ENCODE peak calls at places on chromosomes 6 and 20, in five cellular contexts. D is Peyer's patch, J is fibroblast of pulmonary artery, G is body of pancreas, K is endodermal cell. R is an unnamed sample.

GRCh38 chr20:46872315-46873211 is 22.1 kb upstream of the EYA2 start:
- DNase-seq in G (peak), K (no peak), D (no peak), J (peak), R (no peak)

GRCh38 chr20:22995923-22996322 is 39.2 kb upstream of the SSTR4 start:
- DNase-seq in J (no peak), G (no peak), D (no peak), K (no peak), R (no peak)

GRCh38 chr20:25407311-25408169 is at the start of gene GINS1:
- DNase-seq in J (peak), G (peak), D (peak), K (peak), R (peak)

GRCh38 chr6:89079611-89080213 is 839 bp upstream of the PNRC1 start:
- DNase-seq in D (peak), K (peak), G (peak), J (peak), R (peak)

GRCh38 chr6:150491131-150491795 is 108.4 kb upstream of the PLEKHG1 start:
- DNase-seq in G (no peak), J (peak), D (no peak), K (no peak), R (peak)

GRCh38 chr6:19472168-19472567 is 365.0 kb upstream of the ID4 start:
- DNase-seq in D (no peak), J (peak), G (no peak), K (no peak), R (peak)

GRCh38 chr6:78810146-78810545 is 57.2 kb upstream of the IRAK1BP1 start:
- DNase-seq in K (peak), D (no peak), J (peak), G (no peak), R (peak)

GRCh38 chr20:46010491-46011405 is 2.0 kb downstream of the MMP9 start:
- DNase-seq in J (no peak), D (no peak), K (no peak), G (no peak), R (peak)

GRCh38 chr6:73476722-73477121 is 15.2 kb downstream of the MTO1 start:
- DNase-seq in D (no peak), K (no peak), J (no peak), G (no peak), R (no peak)

GRCh38 chr20:24100370-24101011 is 111.9 kb upstream of the GGTLC1 start:
- DNase-seq in J (peak), K (peak), D (no peak), G (peak), R (peak)

GRCh38 chr6:20291764-20292227 is 79.5 kb upstream of the MBOAT1 start:
- DNase-seq in G (peak), D (peak), K (peak), J (peak), R (peak)

GRCh38 chr6:80438728-80439127 is 332.3 kb downstream of the BCKDHB start:
- DNase-seq in G (no peak), D (no peak), J (peak), K (no peak), R (peak)

GRCh38 chr6:21850682-21851081 is 257.1 kb downstream of the SOX4 start:
- DNase-seq in K (no peak), D (no peak), G (no peak), J (no peak), R (no peak)

GRCh38 chr20:39877792-39878191 is 811.2 kb downstream of the MAFB start:
- DNase-seq in G (no peak), K (no peak), D (no peak), J (no peak), R (no peak)

GRCh38 chr6:113909224-113909856 is 52.2 kb downstream of the MARCKS start:
- DNase-seq in K (no peak), J (peak), D (no peak), G (no peak), R (peak)

GRCh38 chr6:138959521-138959920 is 28.5 kb downstream of the REPS1 start:
- DNase-seq in J (peak), K (no peak), G (no peak), D (no peak), R (peak)

GRCh38 chr6:30555428-30556005 is 772 bp downstream of the GNL1 start:
- DNase-seq in J (peak), K (peak), G (peak), D (peak), R (peak)

GRCh38 chr6:4055420-4056041 is 23.4 kb downstream of the FAM217A start:
- DNase-seq in J (peak), G (peak), K (no peak), D (no peak), R (peak)

GRCh38 chr6:39381535-39382140 is 59.1 kb upstream of the KCNK16 start:
- DNase-seq in D (no peak), G (no peak), K (no peak), J (no peak), R (no peak)

GRCh38 chr6:56802570-56802969 is 152.3 kb upstream of the BEND6 start:
- DNase-seq in K (no peak), J (peak), G (no peak), D (no peak), R (peak)
- H3K4me3 ChIP-seq in K (no peak), J (no peak), G (no peak), D (no peak), R (no peak)

GRCh38 chr6:129671442-129672344 is 38.3 kb downstream of the ARHGAP18 start:
- DNase-seq in J (no peak), K (no peak), G (no peak), D (no peak), R (no peak)
- TF ChIP-seq CTCF in J (no peak), K (peak), G (no peak), D (peak), R (no peak)

DNA sequence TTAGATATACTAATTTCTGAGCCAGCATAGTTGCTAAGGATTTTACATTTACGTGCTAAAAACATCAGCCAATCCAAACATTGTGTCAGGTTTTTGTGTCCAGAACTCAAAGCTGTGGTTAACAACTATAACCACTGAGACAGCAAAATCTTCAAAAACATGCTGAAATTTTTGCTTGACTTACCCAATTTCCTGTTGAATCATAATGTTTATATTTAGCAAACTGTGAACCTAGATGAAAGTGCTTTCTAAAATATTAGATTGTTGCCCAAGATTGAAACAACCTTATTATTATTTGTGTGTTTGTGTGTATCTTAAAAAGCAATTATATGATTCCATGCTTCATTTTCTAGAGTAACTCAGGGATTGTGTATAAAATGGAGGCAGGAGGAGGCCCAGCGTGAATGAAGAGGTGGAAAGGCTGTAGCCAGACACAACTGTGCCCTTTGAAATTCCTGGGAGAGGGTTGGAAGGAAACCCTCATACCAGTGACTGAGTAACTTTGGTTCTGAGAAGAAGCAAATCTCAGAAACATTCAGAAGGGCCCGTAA is 48.0 kb downstream of the ARMC2 start:
- DNase-seq in J (peak), D (no peak), K (no peak), G (no peak), R (peak)
- H3K4me3 ChIP-seq in J (no peak), D (no peak), K (no peak), G (no peak), R (no peak)

GRCh38 chr20:48582361-48582991 is 245.3 kb downstream of the PREX1 start:
- DNase-seq in G (no peak), J (no peak), K (no peak), D (no peak), R (no peak)

GRCh38 chr20:48574383-48574782 is 253.4 kb downstream of the PREX1 start:
- DNase-seq in K (peak), J (peak), G (no peak), D (no peak), R (no peak)

GRCh38 chr20:48581167-48581566 is 246.6 kb downstream of the PREX1 start:
- DNase-seq in D (no peak), K (no peak), G (no peak), J (no peak), R (no peak)

GRCh38 chr20:48577557-48577956 is 250.2 kb downstream of the PREX1 start:
- DNase-seq in G (no peak), D (no peak), K (no peak), J (no peak), R (no peak)

GRCh38 chr20:48578397-48579098 is 249.3 kb downstream of the PREX1 start:
- DNase-seq in D (no peak), J (no peak), K (no peak), G (no peak), R (no peak)
- TF ChIP-seq CTCF in D (no peak), J (no peak), K (peak), G (no peak), R (no peak)

GRCh38 chr6:144659202-144659731 is 374.1 kb downstream of the UTRN start:
- DNase-seq in D (no peak), G (peak), J (peak), K (peak), R (no peak)

GRCh38 chr6:144660545-144660944 is 375.4 kb downstream of the UTRN start:
- DNase-seq in J (no peak), K (no peak), G (no peak), D (no peak), R (no peak)

GRCh38 chr6:144662812-144663211 is 377.7 kb downstream of the UTRN start:
- DNase-seq in G (no peak), J (no peak), D (no peak), K (no peak), R (peak)

GRCh38 chr6:144659735-144660246 is 374.7 kb downstream of the UTRN start:
- DNase-seq in G (no peak), K (no peak), D (no peak), J (no peak), R (no peak)

GRCh38 chr6:144661101-144661806 is 376.1 kb downstream of the UTRN start:
- DNase-seq in J (no peak), G (no peak), D (no peak), K (peak), R (peak)
- H3K4me3 ChIP-seq in J (no peak), G (no peak), D (no peak), K (peak), R (no peak)

GRCh38 chr20:31515072-31515774 is 981 bp downstream of the HM13 start:
- DNase-seq in J (no peak), G (no peak), K (no peak), D (no peak), R (no peak)

GRCh38 chr20:31516166-31516565 is 1.9 kb downstream of the HM13 start:
- DNase-seq in D (no peak), G (no peak), J (no peak), K (no peak), R (no peak)

GRCh38 chr20:31515775-31516107 is 1.5 kb downstream of the HM13 start:
- DNase-seq in K (no peak), G (peak), D (no peak), J (no peak), R (no peak)

GRCh38 chr20:31516651-31517050 is 2.4 kb downstream of the HM13 start:
- DNase-seq in D (no peak), J (no peak), K (no peak), G (no peak), R (no peak)

GRCh38 chr20:31517373-31517772 is 3.1 kb downstream of the HM13 start:
- DNase-seq in K (peak), J (peak), G (peak), D (no peak), R (peak)
- TF ChIP-seq CTCF in K (peak), J (peak), G (no peak), D (no peak), R (peak)

GRCh38 chr20:34385464-34385863 is 22.4 kb downstream of the ITCH start:
- DNase-seq in K (no peak), J (no peak), D (no peak), G (no peak), R (no peak)
- H3K4me3 ChIP-seq in K (no peak), J (no peak), D (no peak), G (no peak), R (no peak)

DNA sequence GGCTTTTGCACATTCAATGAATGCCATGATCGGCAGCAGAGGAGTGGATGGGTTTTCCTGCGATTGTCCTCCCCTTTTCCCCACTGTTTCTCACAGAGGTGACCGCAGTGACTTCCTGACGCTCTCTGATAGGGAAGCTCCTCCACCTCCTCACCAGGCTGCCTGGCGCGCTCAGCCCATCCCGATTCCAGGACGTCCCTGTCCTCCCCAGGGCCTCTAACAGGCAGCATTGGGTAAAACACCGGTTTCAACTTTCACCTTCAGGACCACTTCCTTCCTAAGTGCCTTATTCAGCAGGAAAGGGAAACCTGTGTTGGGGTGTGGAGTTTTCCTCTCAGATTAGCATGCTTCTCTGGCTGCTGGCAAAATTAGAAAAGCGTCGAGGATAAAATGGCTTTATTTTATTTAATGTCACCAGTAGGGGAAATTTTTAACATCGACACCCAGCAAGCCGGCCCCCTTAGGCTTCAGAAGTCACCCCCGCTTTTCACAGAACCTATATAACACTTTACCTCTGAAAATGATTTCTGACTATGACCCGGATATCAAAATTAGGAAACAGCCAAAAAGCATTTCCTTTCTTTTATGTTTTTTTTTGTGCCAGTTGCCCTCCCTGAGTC is 570.4 kb upstream of the GJE1 start:
- DNase-seq in D (peak), J (no peak), G (peak), K (peak), R (no peak)
- TF ChIP-seq CTCF in D (no peak), J (no peak), G (no peak), K (no peak), R (no peak)

GRCh38 chr6:118743744-118744143 is 92.4 kb upstream of the CEP85L start:
- DNase-seq in G (no peak), J (no peak), K (no peak), D (no peak), R (no peak)
- H3K4me3 ChIP-seq in G (no peak), J (no peak), K (no peak), D (no peak), R (no peak)

R was measured in epithelial cell of esophagus.